ENCODE peak calls at places on chromosomes 12 and 14, in seven cellular contexts. U is fibroblast of the aortic adventitia, T is AG04449, Z is brain microvascular endothelial cell, F is GM23338, M is IMR-90, Y is AG04450. Q is an unnamed sample.

GRCh38 chr12:129483494-129483893 is 420.3 kb downstream of the TMEM132D start:
- DNase-seq in Z (no peak), Y (no peak), F (no peak), M (no peak), U (no peak), T (no peak), Q (no peak)

GRCh38 chr14:91315844-91316267 is 71.4 kb upstream of the GPR68 start:
- DNase-seq in F (no peak), Y (no peak), U (no peak), Z (no peak), T (no peak), M (no peak), Q (no peak)

GRCh38 chr12:49098035-49098451 is 3.4 kb upstream of the DHH start:
- DNase-seq in F (peak), Y (no peak), M (peak), U (peak), Z (no peak), T (no peak), Q (no peak)

GRCh38 chr14:101347893-101348777 is 213.2 kb upstream of the DIO3 start:
- DNase-seq in F (no peak), M (no peak), U (no peak), T (no peak), Z (no peak), Y (no peak), Q (no peak)

GRCh38 chr12:68967036-68967435 is 34.1 kb upstream of the CPM start:
- DNase-seq in Z (no peak), T (no peak), M (no peak), U (no peak), Y (no peak), F (no peak), Q (no peak)

GRCh38 chr14:95498622-95499353 is 17.7 kb downstream of the SYNE3 start:
- DNase-seq in F (no peak), U (peak), M (peak), T (no peak), Y (no peak), Z (no peak), Q (no peak)

GRCh38 chr12:89072303-89073026 is 279.8 kb downstream of the DUSP6 start:
- DNase-seq in F (peak), T (no peak), Z (no peak), Y (no peak), M (no peak), U (no peak), Q (no peak)

GRCh38 chr12:116337312-116337711 is 59.8 kb upstream of the MED13L start:
- DNase-seq in T (no peak), U (no peak), Z (no peak), F (peak), M (no peak), Y (no peak), Q (no peak)

GRCh38 chr12:106282457-106283097 is 20.0 kb upstream of the TCP11L2 start:
- DNase-seq in T (no peak), M (peak), U (peak), Y (no peak), F (peak), Z (peak), Q (no peak)

GRCh38 chr12:49365542-49365941 is 1.7 kb upstream of the SPATS2 start:
- DNase-seq in U (peak), F (no peak), Z (peak), Y (no peak), T (no peak), M (peak), Q (no peak)

GRCh38 chr12:57840701-57841100 is 5.8 kb downstream of the CTDSP2 start:
- DNase-seq in M (peak), Z (no peak), Y (no peak), T (no peak), U (peak), F (no peak), Q (no peak)

GRCh38 chr12:93879476-93880376 is 202.6 kb downstream of the CRADD start:
- DNase-seq in Y (peak), F (no peak), T (peak), M (peak), Z (peak), U (peak), Q (peak)

GRCh38 chr12:99959549-99960170 is 25.1 kb downstream of the ANKS1B start:
- DNase-seq in Z (no peak), Y (no peak), F (no peak), T (no peak), M (no peak), U (peak), Q (no peak)

GRCh38 chr14:23537351-23538048 is 14.1 kb downstream of the ZFHX2 start:
- DNase-seq in T (no peak), M (peak), Y (no peak), Z (no peak), U (no peak), F (peak), Q (no peak)

GRCh38 chr14:36451346-36452065 is 68.5 kb downstream of the NKX2-1 start:
- DNase-seq in T (no peak), Y (no peak), Z (no peak), U (no peak), F (no peak), M (no peak), Q (no peak)

GRCh38 chr12:24562761-24563392 is 386.0 kb downstream of the BCAT1 start:
- DNase-seq in T (no peak), Z (peak), Y (no peak), F (peak), U (peak), M (peak), Q (no peak)

GRCh38 chr12:106107566-106107965 is 31.2 kb downstream of the NUAK1 start:
- DNase-seq in F (no peak), Y (no peak), U (no peak), M (peak), T (no peak), Z (peak), Q (no peak)

GRCh38 chr14:67680121-67680602 is 5.7 kb upstream of the VTI1B start:
- DNase-seq in M (peak), T (peak), Y (peak), U (peak), Z (peak), F (no peak), Q (peak)

GRCh38 chr14:88323520-88324199 is 591 bp upstream of the KCNK10 start:
- DNase-seq in U (no peak), T (no peak), F (peak), M (peak), Z (no peak), Y (no peak), Q (no peak)

GRCh38 chr12:117189725-117190209 is 503 bp downstream of the FBXO21 start:
- DNase-seq in F (peak), M (peak), U (peak), T (no peak), Y (no peak), Z (peak), Q (no peak)

GRCh38 chr14:36022765-36023415 is 153.6 kb downstream of the PTCSC3 start:
- DNase-seq in M (no peak), U (no peak), F (no peak), Z (no peak), T (no peak), Y (no peak), Q (no peak)

GRCh38 chr14:54211562-54212308 is 185.1 kb upstream of the CDKN3 start:
- DNase-seq in T (peak), F (no peak), Z (peak), U (peak), Y (no peak), M (peak), Q (peak)

GRCh38 chr12:121511931-121512330 is 68.9 kb downstream of the KDM2B start:
- DNase-seq in F (no peak), T (no peak), Z (peak), M (no peak), U (no peak), Y (no peak), Q (no peak)

GRCh38 chr12:124940393-124941169 is 26.1 kb upstream of the UBC start:
- DNase-seq in M (peak), F (peak), T (no peak), Z (peak), U (peak), Y (peak), Q (no peak)

GRCh38 chr14:57066887-57067513 is 201.7 kb downstream of the EXOC5 start:
- DNase-seq in F (peak), Z (peak), T (no peak), Y (no peak), U (peak), M (peak), Q (no peak)

GRCh38 chr14:103113774-103114173 is 9.5 kb upstream of the TNFAIP2 start:
- DNase-seq in Z (no peak), U (no peak), T (no peak), F (no peak), M (no peak), Y (no peak), Q (no peak)

GRCh38 chr12:69779928-69780327 is 41.3 kb downstream of the RAB3IP start:
- DNase-seq in Z (peak), M (peak), Y (no peak), F (peak), T (no peak), U (peak), Q (no peak)

GRCh38 chr12:89544730-89545184 is 18.9 kb upstream of the POC1B start:
- DNase-seq in U (peak), M (no peak), T (no peak), Y (no peak), Z (peak), F (peak), Q (peak)

GRCh38 chr12:8483081-8483479 is 27.3 kb downstream of the CLEC6A start:
- DNase-seq in M (no peak), Z (no peak), Y (no peak), F (no peak), U (no peak), T (no peak), Q (no peak)

GRCh38 chr12:53757095-53757770 is 5.5 kb upstream of the CISTR start:
- DNase-seq in M (peak), Z (peak), T (no peak), Y (no peak), F (peak), U (peak), Q (no peak)

GRCh38 chr14:75514673-75515630 is 7.3 kb upstream of the BATF start:
- DNase-seq in M (peak), Z (no peak), F (peak), U (peak), Y (no peak), T (no peak), Q (no peak)

GRCh38 chr12:47858511-47859266 is 39.0 kb upstream of the HDAC7 start:
- DNase-seq in Y (no peak), U (no peak), Z (no peak), M (no peak), F (no peak), T (no peak), Q (no peak)

GRCh38 chr12:120137833-120138232 is 21.3 kb upstream of the RAB35 start:
- DNase-seq in M (no peak), Y (no peak), F (no peak), T (no peak), U (no peak), Z (no peak), Q (no peak)

GRCh38 chr12:130162267-130162666 is at the start of gene FZD10:
- DNase-seq in M (no peak), F (peak), U (no peak), T (no peak), Z (no peak), Y (no peak), Q (no peak)

DNA sequence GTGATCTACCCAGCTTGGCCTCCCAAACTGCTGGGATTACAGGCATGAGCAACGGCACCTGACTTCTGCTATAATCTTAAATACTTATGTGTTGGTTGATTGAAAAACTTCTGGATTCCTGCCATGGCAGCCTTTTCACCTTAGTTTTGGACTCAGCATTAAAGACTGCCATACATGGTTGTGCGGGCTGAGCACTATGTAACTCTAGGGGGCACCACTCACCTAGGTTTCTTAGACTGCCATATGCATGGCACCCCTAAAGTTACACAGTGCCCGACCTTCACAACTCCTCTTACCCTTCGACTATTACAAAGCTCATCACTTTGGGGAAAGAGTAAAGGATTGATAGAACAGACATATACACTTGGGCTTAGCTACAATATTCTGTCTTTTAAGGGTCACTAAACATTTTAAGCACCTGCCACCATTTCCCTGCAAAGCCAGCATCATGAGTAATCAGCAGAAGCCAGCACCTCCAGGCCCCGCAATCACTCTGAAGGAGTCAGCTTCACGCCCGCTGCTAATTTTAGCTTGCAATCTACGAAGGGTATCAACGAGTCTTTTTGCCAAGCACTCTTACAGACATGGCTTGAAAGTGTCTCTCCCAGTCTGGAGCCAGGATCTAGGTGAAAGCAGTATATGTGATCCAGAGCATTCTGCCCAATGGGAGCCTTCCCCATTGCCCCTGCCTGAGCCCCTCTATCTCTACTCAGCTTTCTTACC is 59.8 kb downstream of the SUDS3 start:
- DNase-seq in Y (no peak), U (no peak), M (no peak), F (peak), T (no peak), Z (peak), Q (no peak)
- TF ChIP-seq CTCF in Y (no peak), U (no peak), M (no peak), F (peak), T (no peak), Z (peak), Q (peak)

GRCh38 chr12:14886271-14886670 is 617 bp upstream of the MGP start:
- DNase-seq in Y (no peak), F (no peak), Z (no peak), M (no peak), T (no peak), U (no peak), Q (no peak)
- H3K4me3 ChIP-seq in Y (no peak), F (no peak), Z (no peak), M (no peak), T (no peak), U (peak), Q (no peak)

GRCh38 chr12:33223956-33224355 is 215.7 kb downstream of the SYT10 start:
- DNase-seq in Z (no peak), Y (no peak), F (no peak), U (no peak), M (no peak), T (no peak), Q (no peak)

GRCh38 chr12:33226671-33227070 is 212.9 kb downstream of the SYT10 start:
- DNase-seq in T (no peak), Y (no peak), U (no peak), M (no peak), Z (no peak), F (no peak), Q (no peak)

GRCh38 chr12:33222357-33222756 is 217.3 kb downstream of the SYT10 start:
- DNase-seq in M (no peak), T (no peak), F (peak), Y (no peak), U (no peak), Z (no peak), Q (no peak)
- TF ChIP-seq CTCF in M (no peak), T (no peak), F (no peak), Y (no peak), U (no peak), Z (no peak), Q (no peak)

GRCh38 chr14:59086241-59086899 is 102.1 kb upstream of the DAAM1 start:
- DNase-seq in Z (peak), F (no peak), M (peak), Y (peak), U (peak), T (peak), Q (no peak)
- H3K4me3 ChIP-seq in Z (no peak), F (no peak), M (no peak), Y (no peak), U (no peak), T (no peak), Q (no peak)